ENCODE peak calls at places on chromosomes 12 and 14, in six cellular contexts. P is WTC11, I is HFF-Myc, R is foreskin fibroblast, Y is kidney epithelial cell, M is Peyer's patch. X is an unnamed sample.
A peak's percentile ranks its signal among the peaks of the same experiment; 100 is the strongest.

GRCh38 chr12:110180591-110181005 is 56.4 kb downstream of the IFT81 start:
- DNase-seq in R (peak; percentile 33), M (no peak), P (no peak), I (no peak), Y (no peak), X (no peak)

GRCh38 chr12:16155938-16156337 is 121.5 kb downstream of the SLC15A5 start:
- DNase-seq in Y (no peak), I (no peak), M (no peak), R (no peak), P (no peak), X (no peak)

GRCh38 chr12:6934110-6934509 is 6.4 kb downstream of the ATN1 start:
- DNase-seq in R (peak; percentile 57), I (no peak), Y (no peak), P (no peak), M (no peak), X (no peak)

GRCh38 chr12:26832817-26833691 is at the start of gene ITPR2:
- DNase-seq in R (peak; percentile 95), I (peak; percentile 52), Y (peak; percentile 41), P (peak; percentile 93), M (peak; percentile 98), X (peak; percentile 97)

GRCh38 chr14:58607571-58608317 is 30.0 kb upstream of the DACT1 start:
- DNase-seq in R (peak; percentile 69), Y (no peak), M (no peak), P (no peak), I (no peak), X (no peak)

GRCh38 chr12:80445083-80445482 is 1.0 kb downstream of the PTPRQ start:
- DNase-seq in P (no peak), I (no peak), M (no peak), R (peak; percentile 11), Y (no peak), X (no peak)

GRCh38 chr12:69415471-69416275 is 54.5 kb upstream of the FRS2 start:
- DNase-seq in Y (no peak), I (peak; percentile 94), R (peak; percentile 92), P (peak; percentile 47), M (peak; percentile 62), X (peak; percentile 87)

GRCh38 chr14:22646570-22647254 is 2.6 kb upstream of the OR6J1 start:
- DNase-seq in M (no peak), P (no peak), Y (no peak), R (peak; percentile 78), I (no peak), X (no peak)

GRCh38 chr14:73998736-73999135 is 20.4 kb downstream of the ENTPD5 start:
- DNase-seq in I (no peak), P (no peak), M (no peak), Y (no peak), R (no peak), X (no peak)

GRCh38 chr14:76168531-76168930 is 16.8 kb downstream of the GPATCH2L start:
- DNase-seq in I (no peak), R (no peak), Y (peak; percentile 61), M (no peak), P (no peak), X (no peak)

GRCh38 chr14:61167642-61168041 is 113.5 kb downstream of the TMEM30B start:
- DNase-seq in M (no peak), I (no peak), P (no peak), Y (no peak), R (no peak), X (no peak)

GRCh38 chr12:108814462-108815211 is 42.7 kb downstream of the SSH1 start:
- DNase-seq in M (no peak), Y (no peak), I (no peak), P (no peak), R (no peak), X (no peak)

GRCh38 chr12:67649165-67650126 is 901 bp downstream of the DYRK2 start:
- DNase-seq in R (peak; percentile 56), Y (no peak), M (peak; percentile 64), P (peak; percentile 53), I (no peak), X (no peak)

GRCh38 chr14:88785911-88786310 is 6.8 kb downstream of the EML5 start:
- DNase-seq in M (no peak), I (no peak), P (no peak), Y (no peak), R (no peak), X (no peak)

GRCh38 chr14:63992858-63993257 is 140.1 kb downstream of the SYNE2 start:
- DNase-seq in P (no peak), Y (no peak), M (no peak), R (no peak), I (no peak), X (no peak)

GRCh38 chr12:44000309-44000952 is 164.6 kb downstream of the TMEM117 start:
- DNase-seq in R (peak; percentile 60), M (peak; percentile 48), I (peak; percentile 46), Y (no peak), P (peak; percentile 67), X (no peak)

GRCh38 chr12:115155665-115156645 is 472.0 kb upstream of the TBX3 start:
- DNase-seq in Y (peak; percentile 93), M (no peak), P (no peak), I (peak; percentile 99), R (peak; percentile 98), X (no peak)

GRCh38 chr14:77303417-77304156 is 17.1 kb downstream of the POMT2 start:
- DNase-seq in R (peak; percentile 95), Y (peak; percentile 96), I (peak; percentile 56), M (peak; percentile 57), P (no peak), X (no peak)

DNA sequence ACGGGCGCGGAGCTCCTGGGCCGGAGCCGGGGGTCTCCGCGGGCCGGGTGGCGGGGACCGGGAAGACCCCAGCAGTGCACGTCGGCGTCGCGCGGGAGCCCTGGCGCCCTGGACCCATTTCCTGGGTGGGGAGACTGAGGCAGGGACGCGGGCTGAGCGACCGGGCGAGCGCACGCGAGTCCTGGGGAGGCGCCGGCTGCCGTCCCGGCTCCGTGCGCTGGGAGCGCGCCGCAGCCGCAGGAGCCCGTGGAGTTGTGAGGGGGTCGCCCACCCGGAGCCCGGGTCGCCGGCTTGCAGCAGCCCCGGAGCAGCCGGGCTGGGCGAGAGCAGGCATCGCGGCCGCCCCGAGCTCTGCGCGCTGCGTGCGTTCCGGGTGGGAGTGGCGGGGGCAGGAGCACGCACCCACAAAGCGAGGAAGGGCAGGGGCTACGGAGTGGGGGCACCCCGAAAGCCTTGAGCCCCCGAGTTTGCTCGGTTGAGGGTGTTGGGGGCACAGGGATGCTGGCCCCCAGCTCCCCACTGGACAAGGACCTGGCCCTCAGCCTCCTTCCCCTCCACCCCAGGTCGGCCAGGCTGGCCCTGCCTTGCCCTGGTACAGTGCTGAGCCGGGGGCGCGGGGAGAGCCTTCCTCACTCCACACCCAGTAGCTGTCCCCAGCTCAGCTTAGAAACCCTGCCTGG is 618 bp downstream of the MMP17 start:
- DNase-seq in M (no peak), I (no peak), R (peak; percentile 39), Y (no peak), P (no peak), X (no peak)
- TF ChIP-seq CTCF in M (no peak), I (no peak), R (no peak), Y (no peak), P (no peak), X (no peak)

DNA sequence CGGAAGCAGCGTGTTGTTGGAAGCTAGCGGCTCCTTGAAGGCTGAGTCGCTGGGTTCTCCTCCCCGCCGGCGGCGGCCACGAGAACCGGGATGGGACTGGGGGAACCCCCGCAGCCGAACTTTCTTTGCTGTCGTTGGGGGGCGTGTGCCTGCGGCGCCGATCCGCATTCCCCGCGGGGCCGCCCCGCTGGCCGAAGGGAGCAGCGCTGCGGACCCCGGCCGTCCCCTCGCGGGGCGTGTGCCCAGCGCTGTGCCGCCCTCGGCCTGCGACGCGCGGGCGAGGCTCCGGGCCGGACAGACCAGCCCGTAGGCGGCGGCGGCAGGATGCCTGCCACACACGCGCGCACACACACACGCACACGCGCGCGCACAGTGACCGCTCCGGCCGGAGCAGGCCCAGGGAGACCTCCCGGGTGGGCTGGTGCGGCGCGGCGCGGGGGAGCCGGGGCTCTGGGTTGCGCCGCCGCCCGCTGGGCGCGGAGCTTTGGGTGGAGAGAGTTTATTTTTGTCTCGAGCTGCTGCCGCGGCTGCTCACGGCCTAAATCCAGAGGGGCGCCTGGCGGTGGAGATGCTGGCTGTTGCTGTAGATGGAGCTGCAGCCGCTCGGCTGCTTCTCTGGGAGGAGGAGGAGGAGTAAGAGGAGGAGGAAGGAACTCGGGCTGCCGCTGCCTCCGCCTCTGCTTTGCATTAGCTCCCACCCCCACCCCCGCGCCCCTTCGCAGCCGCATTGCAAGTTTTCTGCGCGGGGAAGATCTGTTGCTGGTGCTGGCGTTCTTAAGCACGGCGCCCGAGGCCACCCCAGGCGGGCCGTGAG is at the start of gene SAMD4A:
- DNase-seq in R (peak; percentile 94), P (peak; percentile 65), M (peak; percentile 92), I (peak; percentile 52), Y (no peak), X (peak; percentile 92)
- TF ChIP-seq CTCF in R (peak; percentile 35), P (no peak), M (peak; percentile 32), I (peak; percentile 23), Y (peak; percentile 27), X (peak; percentile 53)

GRCh38 chr12:55681142-55682077 is 26.3 kb downstream of the ITGA7 start:
- DNase-seq in M (peak; percentile 88), P (peak; percentile 81), R (peak; percentile 88), I (peak; percentile 48), Y (no peak), X (no peak)
- TF ChIP-seq CTCF in M (peak; percentile 62), P (no peak), R (peak; percentile 28), I (peak; percentile 46), Y (peak; percentile 61), X (peak; percentile 28)

GRCh38 chr12:5171701-5172100 is 128.0 kb downstream of the KCNA5 start:
- DNase-seq in R (peak; percentile 75), P (peak; percentile 38), Y (no peak), I (peak; percentile 30), M (peak; percentile 60), X (no peak)
- TF ChIP-seq CTCF in R (peak; percentile 68), P (peak; percentile 48), Y (peak; percentile 69), I (peak; percentile 75), M (peak; percentile 78), X (peak; percentile 59)

GRCh38 chr12:8078400-8078799 is 3.7 kb upstream of the NECAP1 start:
- DNase-seq in P (peak; percentile 36), M (peak; percentile 64), Y (no peak), I (peak; percentile 56), R (peak; percentile 88), X (no peak)
- TF ChIP-seq CTCF in P (peak; percentile 37), M (peak; percentile 45), Y (peak; percentile 56), I (peak; percentile 55), R (peak; percentile 54), X (peak; percentile 65)

GRCh38 chr12:52296572-52297215 is 5.4 kb upstream of the KRT81 start:
- DNase-seq in Y (no peak), M (peak; percentile 11), I (no peak), R (no peak), P (no peak), X (peak; percentile 60)
- TF ChIP-seq CTCF in Y (no peak), M (no peak), I (no peak), R (no peak), P (no peak), X (no peak)

GRCh38 chr12:117100251-117100650 is 1.0 kb upstream of the TESC start:
- DNase-seq in R (peak; percentile 42), M (no peak), Y (no peak), P (peak; percentile 42), I (no peak), X (no peak)
- TF ChIP-seq CTCF in R (peak; percentile 32), M (no peak), Y (peak; percentile 34), P (no peak), I (peak; percentile 26), X (peak; percentile 43)

X was measured in osteocyte.